ENCODE peak calls at places on chromosomes 3 and 15, in seven cellular contexts. N is sigmoid colon, Y is gastrocnemius medialis, P is OCI-LY7, I is heart right ventricle, S is fibroblast of the aortic adventitia, K is cardiac muscle cell. W is an unnamed sample.

GRCh38 chr15:96162322-96162721 is 168.2 kb upstream of the NR2F2 start:
- DNase-seq in N (no peak), Y (no peak), P (no peak), I (no peak), S (no peak), K (no peak), W (no peak)

GRCh38 chr3:30686799-30687198 is 80.4 kb downstream of the TGFBR2 start:
- DNase-seq in N (no peak), Y (no peak), P (no peak), I (no peak), S (no peak), K (no peak), W (no peak)

GRCh38 chr3:12963869-12964712 is 109.1 kb downstream of the IQSEC1 start:
- DNase-seq in N (no peak), Y (no peak), P (no peak), I (peak; percentile 42), S (no peak), K (peak; percentile 36), W (peak; percentile 31)

GRCh38 chr15:39692464-39693327 is 89.9 kb downstream of the FSIP1 start:
- DNase-seq in N (no peak), Y (no peak), P (no peak), I (no peak), S (peak; percentile 51), K (peak; percentile 35), W (no peak)

GRCh38 chr3:27847697-27848096 is 125.6 kb upstream of the EOMES start:
- DNase-seq in N (no peak), Y (no peak), P (no peak), I (no peak), S (no peak), K (no peak), W (no peak)

GRCh38 chr3:18438586-18438985 is 13.4 kb upstream of the SATB1 start:
- DNase-seq in N (peak; percentile 53), Y (no peak), P (peak; percentile 33), I (no peak), S (no peak), K (no peak), W (no peak)

GRCh38 chr15:38149315-38149714 is 103.3 kb upstream of the SPRED1 start:
- DNase-seq in N (no peak), Y (no peak), P (no peak), I (no peak), S (no peak), K (no peak), W (no peak)

GRCh38 chr3:152356870-152357276 is 88.1 kb downstream of the MBNL1 start:
- DNase-seq in N (no peak), Y (no peak), P (no peak), I (no peak), S (no peak), K (no peak), W (no peak)

GRCh38 chr3:14261229-14261628 is 82.6 kb downstream of the LSM3 start:
- DNase-seq in N (peak; percentile 91), Y (peak; percentile 73), P (peak; percentile 80), I (peak; percentile 81), S (peak; percentile 82), K (peak; percentile 88), W (peak; percentile 86)

GRCh38 chr3:15074500-15074899 is 9.4 kb upstream of the MRPS25 start:
- DNase-seq in N (no peak), Y (no peak), P (no peak), I (no peak), S (no peak), K (no peak), W (no peak)

GRCh38 chr3:189096092-189096491 is 75.7 kb upstream of the TPRG1 start:
- DNase-seq in N (no peak), Y (no peak), P (no peak), I (no peak), S (no peak), K (no peak), W (no peak)

GRCh38 chr3:4478226-4478625 is 11.2 kb upstream of the SUMF1 start:
- DNase-seq in N (no peak), Y (no peak), P (no peak), I (no peak), S (no peak), K (no peak), W (peak; percentile 53)

GRCh38 chr15:73914145-73914544 is 12.1 kb upstream of the LOXL1 start:
- DNase-seq in N (no peak), Y (no peak), P (no peak), I (no peak), S (no peak), K (no peak), W (no peak)

GRCh38 chr3:146817705-146818104 is 212.6 kb upstream of the PLSCR5 start:
- DNase-seq in N (no peak), Y (no peak), P (no peak), I (no peak), S (peak; percentile 57), K (peak; percentile 49), W (peak; percentile 67)

GRCh38 chr15:71237456-71238188 is 122.4 kb downstream of the THSD4 start:
- DNase-seq in N (no peak), Y (no peak), P (no peak), I (peak; percentile 78), S (peak; percentile 98), K (peak; percentile 97), W (peak; percentile 97)
- H3K4me3 ChIP-seq in N (no peak overlapping the region), Y (no peak overlapping the region), P (no peak overlapping the region), I (no peak overlapping the region), S (no peak overlapping the region), K (no peak overlapping the region), W (no peak overlapping the region)

DNA sequence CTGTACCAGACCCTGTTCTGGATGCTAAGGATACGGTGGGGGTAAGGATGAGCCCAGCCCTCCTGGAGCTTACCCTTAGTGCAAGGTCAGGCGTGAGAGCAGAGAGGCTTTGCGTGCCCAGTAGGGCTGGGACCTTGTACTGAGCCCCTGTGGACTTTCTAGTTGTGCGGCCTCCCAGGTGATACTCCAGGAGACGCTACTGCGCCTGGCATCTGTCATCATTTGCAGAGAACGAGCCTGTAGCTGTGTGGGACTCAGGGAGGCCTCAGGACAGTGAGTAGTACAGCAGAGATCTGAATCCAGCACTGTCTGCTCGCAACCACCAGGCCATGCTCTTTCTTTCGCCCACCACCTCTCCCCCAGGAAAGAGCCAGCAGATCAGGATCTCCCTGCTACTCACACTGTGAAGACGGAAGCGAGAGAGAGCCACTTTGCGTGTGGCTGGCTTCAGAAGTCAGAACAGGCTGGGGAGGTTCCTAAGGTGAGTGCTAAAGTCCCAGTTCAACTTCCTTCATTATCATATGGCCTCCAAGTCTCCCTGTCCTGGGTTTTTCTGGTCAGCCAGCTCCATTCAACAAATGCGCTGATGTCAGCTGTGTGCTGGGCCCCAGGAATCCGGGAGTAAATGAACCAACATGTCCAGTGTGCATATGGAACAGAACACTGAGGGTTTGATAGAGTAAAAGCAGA is 38.2 kb upstream of the ITGA11 start:
- DNase-seq in N (no peak), Y (no peak), P (no peak), I (no peak), S (no peak), K (no peak), W (no peak)
- TF ChIP-seq CTCF in N (no peak), Y (no peak), P (no peak), I (no peak), S (no peak), K (no peak), W (no peak)

GRCh38 chr3:140298569-140299070 is 363.6 kb downstream of the CLSTN2 start:
- DNase-seq in N (no peak), Y (no peak), P (no peak), I (no peak), S (no peak), K (no peak), W (no peak)
- H3K4me3 ChIP-seq in N (no peak overlapping the region), Y (no peak overlapping the region), P (no peak overlapping the region), I (no peak overlapping the region), S (no peak overlapping the region), K (no peak overlapping the region), W (no peak overlapping the region)

DNA sequence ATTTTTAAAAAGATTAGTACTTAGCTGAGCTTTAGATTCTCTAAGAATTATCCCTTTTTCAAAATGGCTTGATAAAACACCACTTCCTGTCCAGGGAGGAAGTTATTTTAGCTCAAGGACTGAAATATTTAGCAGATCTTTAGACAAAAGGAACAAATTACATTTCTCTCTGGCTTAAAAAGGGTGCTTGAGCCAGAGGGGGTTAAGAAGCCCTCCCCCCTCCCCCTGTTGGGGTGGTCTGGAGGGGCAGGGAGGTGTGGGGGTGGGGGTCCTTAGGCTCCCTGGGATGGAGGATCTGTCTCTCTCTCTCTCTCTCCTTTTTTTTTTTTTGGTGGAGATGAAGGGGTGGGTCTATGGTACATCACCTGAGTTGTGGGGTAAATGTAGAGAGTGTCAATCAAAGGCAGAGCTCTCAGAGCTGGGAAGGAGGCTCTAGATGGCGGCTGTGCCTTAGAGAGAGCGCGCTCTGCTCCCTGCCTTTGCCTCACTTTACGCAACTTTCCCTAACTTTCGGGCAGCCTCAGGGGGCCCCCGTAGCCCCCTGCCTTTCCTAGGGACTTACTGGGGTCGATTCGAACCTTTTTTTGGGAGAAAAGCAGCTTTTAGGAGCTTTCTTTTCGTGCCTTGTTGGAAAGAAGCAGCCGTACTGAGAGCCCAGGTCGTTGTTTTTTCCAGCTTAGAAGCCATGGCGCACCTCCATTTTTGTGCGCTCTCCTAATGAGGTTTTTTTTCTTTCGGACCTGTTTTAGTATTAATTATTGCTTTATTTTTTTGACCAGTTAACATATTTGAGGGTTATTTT is at the start of gene CHD2:
- DNase-seq in N (peak; percentile 74), Y (peak; percentile 64), P (peak; percentile 92), I (peak; percentile 56), S (peak; percentile 81), K (peak; percentile 87), W (peak; percentile 85)
- TF ChIP-seq CTCF in N (no peak), Y (no peak), P (peak; percentile 42), I (no peak), S (no peak), K (no peak), W (no peak)

GRCh38 chr3:102078864-102079808 is 229.8 kb downstream of the NFKBIZ start:
- DNase-seq in N (no peak), Y (no peak), P (no peak), I (no peak), S (peak; percentile 8), K (no peak), W (no peak)
- H3K4me3 ChIP-seq in N (no peak overlapping the region), Y (no peak overlapping the region), P (no peak overlapping the region), I (no peak overlapping the region), S (no peak overlapping the region), K (no peak overlapping the region), W (no peak overlapping the region)

DNA sequence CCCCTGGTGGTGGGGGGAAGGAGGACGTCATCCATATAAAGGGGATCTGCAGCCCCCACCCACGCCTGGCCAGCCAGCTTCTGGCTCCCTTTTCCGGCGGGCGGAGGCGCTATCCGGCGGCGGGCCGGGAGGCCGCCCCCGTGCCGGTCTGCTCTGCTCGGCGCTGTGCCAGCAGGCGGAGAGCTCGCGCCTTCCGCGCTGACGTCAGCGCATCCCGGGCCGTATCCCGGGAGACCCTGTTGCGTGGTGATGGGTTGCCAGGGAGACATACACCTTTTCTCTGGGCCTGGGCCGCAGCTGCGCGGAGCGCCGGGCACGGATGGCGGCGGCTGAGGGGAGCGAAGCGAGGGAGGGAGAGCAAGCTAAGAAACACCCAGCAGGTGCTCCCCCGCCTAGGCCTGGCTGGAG is 1.1 kb downstream of the FAM131A start:
- DNase-seq in N (peak; percentile 96), Y (no peak), P (no peak), I (peak; percentile 89), S (peak; percentile 86), K (peak; percentile 93), W (peak; percentile 93)
- TF ChIP-seq CTCF in N (no peak), Y (peak; percentile 30), P (no peak), I (peak; percentile 51), S (peak; percentile 35), K (peak; percentile 20), W (peak; percentile 23)